ENCODE peak calls at places on chromosomes 4 and X, in ten cellular contexts. R is body of pancreas, W is uterus, Y is Peyer's patch, H is lower leg skin, J is NB4, U is stomach, K is tibial nerve, F is H1, Q is transverse colon. E is an unnamed sample.

GRCh38 chr4:101621120-101621519 is 169.4 kb upstream of the BANK1 start:
- DNase-seq in R (no peak), W (no peak), Y (no peak), H (no peak), J (no peak), U (no peak), K (no peak), F (no peak), Q (no peak), E (no peak)

GRCh38 chrX:119459181-119459580 is 9.1 kb upstream of the SLC25A5 start:
- DNase-seq in R (no peak), W (no peak), Y (no peak), H (no peak), J (peak), U (no peak), K (no peak), F (no peak), Q (no peak), E (no peak)

GRCh38 chr4:10050171-10051120 is 29.1 kb upstream of the SLC2A9 start:
- DNase-seq in R (no peak), W (no peak), Y (no peak), H (peak), J (no peak), U (no peak), K (no peak), F (no peak), Q (no peak), E (no peak)

GRCh38 chr4:54165438-54165837 is 63.7 kb upstream of the PDGFRA start:
- DNase-seq in R (no peak), W (no peak), Y (no peak), H (no peak), J (no peak), U (no peak), K (no peak), F (no peak), Q (no peak), E (no peak)

GRCh38 chr4:84568496-84568895 is 14.4 kb upstream of the CDS1 start:
- DNase-seq in R (no peak), W (no peak), Y (no peak), H (no peak), J (no peak), U (no peak), K (no peak), F (no peak), Q (no peak), E (no peak)

GRCh38 chrX:102651968-102652744 is 873 bp downstream of the GPRASP1 start:
- DNase-seq in R (peak), W (peak), Y (peak), H (no peak), J (no peak), U (no peak), K (peak), F (no peak), Q (peak), E (peak)

GRCh38 chrX:153909024-153909979 is 4.8 kb downstream of the AVPR2 start:
- DNase-seq in R (no peak), W (no peak), Y (no peak), H (no peak), J (peak), U (no peak), K (no peak), F (no peak), Q (no peak), E (no peak)

GRCh38 chrX:75086731-75087195 is 69.3 kb downstream of the ABCB7 start:
- DNase-seq in R (no peak), W (no peak), Y (no peak), H (no peak), J (no peak), U (peak), K (no peak), F (no peak), Q (no peak), E (no peak)

GRCh38 chrX:105876658-105877057 is 54.3 kb downstream of the NRK start:
- DNase-seq in R (no peak), W (no peak), Y (no peak), H (no peak), J (peak), U (no peak), K (no peak), F (no peak), Q (no peak), E (no peak)

GRCh38 chr4:147138171-147138570 is 192.5 kb upstream of the TTC29 start:
- DNase-seq in R (no peak), W (no peak), Y (no peak), H (no peak), J (no peak), U (no peak), K (no peak), F (no peak), Q (no peak), E (no peak)

GRCh38 chrX:15496809-15497208 is 3.7 kb upstream of the PIR start:
- DNase-seq in R (no peak), W (no peak), Y (no peak), H (no peak), J (no peak), U (no peak), K (no peak), F (no peak), Q (no peak), E (no peak)

GRCh38 chrX:15495801-15496200 is 2.7 kb upstream of the PIR start:
- DNase-seq in R (no peak), W (no peak), Y (no peak), H (no peak), J (no peak), U (no peak), K (no peak), F (no peak), Q (no peak), E (no peak)

GRCh38 chrX:15498741-15499140 is 1.9 kb upstream of the BMX start:
- DNase-seq in R (no peak), W (no peak), Y (no peak), H (no peak), J (no peak), U (no peak), K (no peak), F (no peak), Q (no peak), E (no peak)

GRCh38 chrX:15497865-15498264 is 2.7 kb upstream of the BMX start:
- DNase-seq in R (peak), W (no peak), Y (peak), H (no peak), J (peak), U (peak), K (peak), F (no peak), Q (peak), E (peak)

DNA sequence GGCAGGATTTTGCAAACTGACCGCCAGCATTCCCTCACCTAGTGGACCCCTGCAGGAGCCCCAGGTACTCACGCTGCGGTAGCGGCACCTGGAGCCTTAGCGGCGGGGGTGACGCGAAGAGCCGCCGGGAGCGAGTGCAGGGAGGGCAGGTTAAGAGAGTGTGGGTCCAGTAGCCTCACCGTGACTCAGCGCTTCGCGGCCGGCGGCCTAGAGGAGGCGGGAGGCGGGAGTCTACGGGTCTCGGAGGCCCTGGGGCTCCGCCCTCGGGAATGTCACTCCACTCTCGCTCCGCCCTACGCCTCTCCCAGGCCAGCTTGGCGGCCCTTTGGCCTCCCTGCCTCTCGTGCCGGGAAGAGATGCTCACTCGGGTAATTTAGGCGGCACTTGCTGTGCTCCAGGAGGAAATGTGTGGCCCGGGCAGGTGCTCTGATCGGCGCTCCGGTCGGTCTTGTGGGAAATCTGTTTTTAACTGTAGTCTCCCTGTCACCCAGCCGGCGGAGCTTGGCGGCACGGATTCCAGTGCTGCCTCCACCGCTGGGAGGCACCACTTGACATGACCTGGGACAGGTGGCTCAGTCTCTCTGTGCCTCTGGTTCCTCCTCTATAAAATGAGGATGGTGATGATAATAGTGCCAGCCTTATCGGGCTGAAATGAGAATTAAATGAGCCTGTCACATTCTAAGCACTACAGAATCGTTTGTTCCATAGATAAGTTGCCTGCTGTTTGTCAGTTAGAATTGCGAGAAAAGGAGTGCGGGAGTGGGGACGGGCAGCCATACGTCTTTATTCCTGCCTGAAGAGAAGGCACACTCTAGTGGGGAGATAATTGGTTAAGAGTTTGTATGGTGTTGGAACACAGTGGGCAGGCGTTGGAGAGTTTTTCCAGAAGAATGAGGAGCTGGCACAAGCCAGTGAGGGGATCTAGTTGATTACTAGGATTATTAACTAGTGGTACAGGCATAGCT is at the start of gene PIR:
- DNase-seq in R (peak), W (peak), Y (peak), H (peak), J (peak), U (peak), K (peak), F (peak), Q (peak), E (peak)
- TF ChIP-seq POLR2A in R (peak), W (peak), Y (peak), H (no peak), J (no peak), U (no peak), K (peak), F (no peak), Q (peak), E (peak)

GRCh38 chrX:330726-331144 is 12.1 kb upstream of the GTPBP6 start:
- DNase-seq in R (peak), W (no peak), Y (no peak), H (no peak), J (no peak), U (no peak), K (no peak), F (no peak), Q (no peak), E (no peak)

GRCh38 chrX:331772-332495 is 13.3 kb upstream of the GTPBP6 start:
- DNase-seq in R (no peak), W (no peak), Y (no peak), H (no peak), J (no peak), U (no peak), K (no peak), F (no peak), Q (no peak), E (no peak)

GRCh38 chrX:332916-333610 is 14.5 kb upstream of the GTPBP6 start:
- DNase-seq in R (no peak), W (no peak), Y (no peak), H (no peak), J (no peak), U (no peak), K (no peak), F (no peak), Q (no peak), E (no peak)

GRCh38 chrX:332496-332860 is 13.9 kb upstream of the GTPBP6 start:
- DNase-seq in R (peak), W (no peak), Y (no peak), H (no peak), J (no peak), U (no peak), K (no peak), F (no peak), Q (no peak), E (no peak)

GRCh38 chrX:331145-331771 is 12.7 kb upstream of the GTPBP6 start:
- DNase-seq in R (peak), W (no peak), Y (no peak), H (no peak), J (peak), U (no peak), K (no peak), F (no peak), Q (no peak), E (peak)
- H3K4me3 ChIP-seq in R (no peak), W (peak), Y (peak), H (no peak), J (no peak), U (peak), K (no peak), F (peak), Q (no peak), E (no peak)

GRCh38 chr4:13544556-13545393 is 467 bp upstream of the NKX3-2 start:
- DNase-seq in R (peak), W (peak), Y (no peak), H (peak), J (peak), U (peak), K (peak), F (peak), Q (peak), E (peak)
- TF ChIP-seq POLR2A in R (no peak), W (no peak), Y (no peak), H (no peak), J (peak), U (no peak), K (no peak), F (no peak), Q (no peak), E (no peak)

DNA sequence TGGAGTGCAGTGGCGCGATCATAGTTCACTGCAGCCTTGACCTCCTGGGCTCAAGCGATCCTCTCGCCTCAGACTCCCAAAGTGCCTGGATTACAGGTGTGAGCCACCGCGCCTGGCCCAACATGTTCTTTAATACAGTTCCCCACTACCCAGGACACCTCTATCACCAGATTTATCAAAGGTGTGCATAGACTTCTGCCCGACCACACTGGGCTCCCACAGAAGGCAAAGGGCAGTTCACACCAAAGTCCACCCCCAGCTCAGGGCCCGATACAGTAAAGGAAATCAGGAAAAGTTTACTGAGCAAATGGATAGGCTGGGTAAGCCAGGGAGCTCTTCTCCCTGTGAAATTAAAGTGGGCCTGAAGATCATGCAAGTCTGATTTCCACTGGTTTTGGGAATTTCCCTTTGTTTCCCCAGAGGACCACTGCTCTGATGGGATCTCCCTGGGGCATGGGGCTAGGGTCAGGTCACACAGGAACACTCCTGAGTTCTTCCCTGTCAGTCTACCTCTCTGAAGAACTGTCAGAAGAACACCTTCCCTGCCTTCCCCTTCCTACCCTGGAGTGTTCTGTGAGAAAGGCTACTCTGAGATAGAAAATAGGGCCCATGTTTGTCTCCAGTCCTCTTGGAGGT is 17.7 kb upstream of the PIM2 start:
- DNase-seq in R (no peak), W (no peak), Y (no peak), H (no peak), J (no peak), U (no peak), K (no peak), F (no peak), Q (no peak), E (no peak)
- H3K4me3 ChIP-seq in R (no peak), W (no peak), Y (no peak), H (no peak), J (peak), U (no peak), K (no peak), F (no peak), Q (no peak), E (no peak)

GRCh38 chrX:19804168-19804567 is 83.2 kb downstream of the SH3KBP1 start:
- DNase-seq in R (no peak), W (no peak), Y (no peak), H (no peak), J (no peak), U (no peak), K (no peak), F (no peak), Q (no peak), E (no peak)
- TF ChIP-seq POLR2A in R (no peak), W (no peak), Y (no peak), H (no peak), J (no peak), U (no peak), K (no peak), F (no peak), Q (no peak), E (no peak)

GRCh38 chr4:139665690-139666529 is at the start of gene MGST2:
- DNase-seq in R (peak), W (peak), Y (peak), H (peak), J (peak), U (peak), K (peak), F (no peak), Q (peak), E (peak)
- H3K4me3 ChIP-seq in R (peak), W (peak), Y (peak), H (peak), J (peak), U (peak), K (peak), F (peak), Q (peak), E (peak)

GRCh38 chrX:129932137-129932791 is 26.3 kb downstream of the UTP14A start:
- DNase-seq in R (peak), W (peak), Y (peak), H (peak), J (peak), U (peak), K (peak), F (peak), Q (peak), E (peak)
- TF ChIP-seq POLR2A in R (no peak), W (peak), Y (peak), H (no peak), J (no peak), U (no peak), K (no peak), F (no peak), Q (no peak), E (no peak)

GRCh38 chr4:7861440-7861881 is 78.2 kb downstream of the AFAP1 start:
- DNase-seq in R (no peak), W (no peak), Y (no peak), H (peak), J (no peak), U (no peak), K (no peak), F (peak), Q (no peak), E (no peak)
- H3K4me3 ChIP-seq in R (no peak), W (no peak), Y (no peak), H (no peak), J (no peak), U (no peak), K (no peak), F (no peak), Q (no peak), E (no peak)

E was measured in adrenal gland.